ENCODE peak calls at places on chromosomes 4 and X, in ten cellular contexts. C, X, Y, D, M, R, T, F, U and K are unnamed samples.

GRCh38 chrX:19964017-19964710 is 26.7 kb downstream of the BCLAF3 start:
- DNase-seq in T (no peak), M (no peak), X (no peak), F (no peak), D (no peak), R (no peak), U (peak), Y (no peak), C (no peak), K (no peak)

GRCh38 chr4:2172161-2172560 is 69.8 kb downstream of the HAUS3 start:
- DNase-seq in C (no peak), D (no peak), T (no peak), Y (no peak), R (no peak), U (no peak), X (no peak), M (no peak), F (no peak), K (no peak)

GRCh38 chrX:66162331-66162822 is 1.7 kb upstream of the HEPH start:
- DNase-seq in C (no peak), M (no peak), R (no peak), U (no peak), X (no peak), F (no peak), Y (no peak), D (no peak), T (no peak), K (no peak)

GRCh38 chr4:167321299-167321698 is 87.0 kb upstream of the SPOCK3 start:
- DNase-seq in X (no peak), F (no peak), R (no peak), M (no peak), T (no peak), D (no peak), U (no peak), C (no peak), Y (no peak), K (no peak)

GRCh38 chr4:86993909-86994672 is 59.3 kb downstream of the AFF1 start:
- DNase-seq in X (no peak), M (no peak), Y (no peak), D (no peak), U (no peak), T (no peak), R (no peak), C (no peak), F (no peak), K (no peak)

GRCh38 chrX:69221239-69222102 is 56.2 kb upstream of the PJA1 start:
- DNase-seq in M (no peak), U (no peak), X (no peak), R (no peak), T (no peak), C (no peak), D (no peak), Y (no peak), F (no peak), K (no peak)

GRCh38 chrX:103554687-103555417 is 30.5 kb upstream of the TCEAL4 start:
- DNase-seq in M (no peak), U (no peak), X (peak), D (no peak), T (peak), R (peak), C (peak), Y (no peak), F (peak), K (no peak)

GRCh38 chrX:103124284-103124683 is 31.3 kb upstream of the NXF3 start:
- DNase-seq in U (no peak), M (no peak), T (no peak), C (no peak), D (no peak), F (no peak), R (no peak), X (no peak), Y (no peak), K (no peak)

GRCh38 chrX:44506688-44507087 is 36.0 kb downstream of the FUNDC1 start:
- DNase-seq in X (no peak), R (no peak), D (no peak), M (no peak), Y (no peak), U (no peak), T (no peak), F (no peak), C (no peak), K (no peak)

GRCh38 chrX:140507982-140508305 is 3.1 kb upstream of the SOX3 start:
- DNase-seq in X (no peak), M (no peak), R (no peak), F (no peak), D (no peak), C (peak), U (peak), Y (no peak), T (no peak), K (no peak)

GRCh38 chr4:144955104-144955503 is 142.9 kb downstream of the ANAPC10 start:
- DNase-seq in F (no peak), C (no peak), X (no peak), U (peak), D (no peak), T (no peak), M (no peak), Y (no peak), R (no peak), K (no peak)

GRCh38 chr4:99801005-99801699 is 15.5 kb upstream of the DAPP1 start:
- DNase-seq in F (no peak), M (no peak), D (no peak), T (no peak), U (no peak), C (no peak), X (no peak), R (no peak), Y (no peak), K (no peak)

GRCh38 chrX:7542566-7542965 is 300.4 kb upstream of the VCX start:
- DNase-seq in Y (no peak), X (no peak), M (no peak), R (no peak), C (no peak), U (no peak), D (no peak), F (no peak), T (no peak), K (no peak)

GRCh38 chr4:185317880-185318279 is 77.8 kb downstream of the LRP2BP start:
- DNase-seq in X (no peak), R (no peak), D (no peak), F (no peak), T (no peak), M (no peak), U (no peak), C (no peak), Y (no peak), K (no peak)

GRCh38 chrX:139554991-139555675 is 24.6 kb downstream of the F9 start:
- DNase-seq in T (no peak), D (no peak), X (no peak), U (no peak), Y (no peak), C (no peak), F (no peak), R (no peak), M (no peak), K (no peak)

GRCh38 chrX:34638116-34638515 is 19.0 kb downstream of the TMEM47 start:
- DNase-seq in C (peak), M (no peak), D (no peak), X (no peak), F (no peak), T (no peak), Y (no peak), U (peak), R (no peak), K (no peak)

GRCh38 chr4:113141901-113142346 is 92.5 kb downstream of the ANK2 start:
- DNase-seq in U (peak), X (no peak), R (peak), T (no peak), D (no peak), Y (no peak), M (peak), F (no peak), C (peak), K (no peak)

GRCh38 chr4:166662266-166662843 is 571.9 kb downstream of the SPOCK3 start:
- DNase-seq in C (no peak), X (no peak), Y (no peak), T (no peak), R (no peak), M (no peak), F (no peak), D (no peak), U (no peak), K (no peak)

GRCh38 chr4:103365285-103365684 is 167.1 kb upstream of the CENPE start:
- DNase-seq in C (no peak), F (no peak), U (no peak), R (no peak), Y (no peak), X (no peak), T (no peak), D (no peak), M (no peak), K (no peak)

GRCh38 chrX:125404667-125405160 is 85.0 kb downstream of the TEX13C start:
- DNase-seq in F (no peak), X (no peak), C (no peak), U (no peak), D (no peak), R (no peak), T (no peak), Y (no peak), M (no peak), K (no peak)

GRCh38 chrX:43350935-43351334 is 305.2 kb upstream of the MAOA start:
- DNase-seq in X (no peak), M (no peak), F (no peak), U (no peak), D (no peak), R (no peak), C (no peak), Y (no peak), T (no peak), K (peak)

GRCh38 chrX:104324871-104325585 is 70.3 kb upstream of the ESX1 start:
- DNase-seq in U (peak), Y (no peak), X (no peak), M (no peak), C (no peak), D (no peak), F (no peak), R (no peak), T (no peak), K (no peak)

GRCh38 chrX:153499876-153500275 is 5.1 kb downstream of the BGN start:
- DNase-seq in F (no peak), M (no peak), X (no peak), U (no peak), C (no peak), D (no peak), Y (no peak), R (no peak), T (no peak), K (no peak)

GRCh38 chr4:183205682-183206081 is 106.6 kb downstream of the WWC2 start:
- DNase-seq in Y (no peak), M (no peak), C (no peak), T (no peak), U (no peak), R (no peak), D (no peak), X (no peak), F (no peak), K (no peak)

GRCh38 chrX:38891641-38892413 is 90.6 kb downstream of the MID1IP1 start:
- DNase-seq in C (no peak), R (no peak), D (no peak), M (no peak), F (peak), X (no peak), Y (no peak), U (no peak), T (no peak), K (no peak)

GRCh38 chrX:118780915-118781314 is 42.7 kb upstream of the ZCCHC12 start:
- DNase-seq in D (no peak), Y (no peak), R (no peak), F (no peak), U (peak), X (no peak), M (peak), C (peak), T (no peak), K (no peak)

GRCh38 chr4:6606465-6607235 is 31.7 kb downstream of the MAN2B2 start:
- DNase-seq in M (no peak), Y (no peak), T (no peak), X (no peak), C (no peak), R (no peak), U (no peak), F (no peak), D (no peak), K (no peak)

GRCh38 chr4:141081921-141082381 is 51.3 kb downstream of the RNF150 start:
- DNase-seq in M (no peak), F (no peak), T (no peak), C (no peak), R (no peak), U (no peak), D (no peak), X (no peak), Y (no peak), K (no peak)

GRCh38 chrX:74613350-74614192 is 853 bp downstream of the RLIM start:
- DNase-seq in C (peak), R (peak), D (no peak), U (peak), M (no peak), F (no peak), T (no peak), X (no peak), Y (no peak), K (no peak)